ENCODE peak calls at places on chromosomes 6 and 20, in eight cellular contexts. One of them, this sample, is unnamed.

GRCh38 chr20:4774209-4774608 is 52.5 kb downstream of the PRND start:
- DNase-seq in GM12892: no peak
- DNase-seq in astrocyte of the hippocampus: no peak
- DNase-seq in stomach: no peak
- DNase-seq in NCI-H187: no peak
- DNase-seq in AG04449: no peak
- DNase-seq in T1000: no peak
- DNase-seq in neuronal stem cell: no peak
- DNase-seq in this sample: no peak

GRCh38 chr6:118565317-118565960 is 17.3 kb downstream of the PLN start:
- DNase-seq in GM12892: peak; percentile 9
- DNase-seq in astrocyte of the hippocampus: peak; percentile 42
- DNase-seq in stomach: no peak
- DNase-seq in NCI-H187: no peak
- DNase-seq in AG04449: no peak
- DNase-seq in T1000: no peak
- DNase-seq in neuronal stem cell: no peak
- DNase-seq in this sample: no peak

GRCh38 chr6:108361312-108361932 is 66.6 kb downstream of the AFG1L start:
- DNase-seq in GM12892: no peak
- DNase-seq in astrocyte of the hippocampus: no peak
- DNase-seq in stomach: no peak
- DNase-seq in NCI-H187: no peak
- DNase-seq in AG04449: no peak
- DNase-seq in T1000: no peak
- DNase-seq in neuronal stem cell: no peak
- DNase-seq in this sample: no peak

GRCh38 chr6:117477988-117478852 is 4.3 kb upstream of the DCBLD1 start:
- DNase-seq in GM12892: no peak
- DNase-seq in astrocyte of the hippocampus: peak; percentile 10
- DNase-seq in stomach: no peak
- DNase-seq in NCI-H187: no peak
- DNase-seq in AG04449: no peak
- DNase-seq in T1000: no peak
- DNase-seq in neuronal stem cell: no peak
- DNase-seq in this sample: no peak

GRCh38 chr6:117165921-117166499 is 99.3 kb upstream of the VGLL2 start:
- DNase-seq in GM12892: no peak
- DNase-seq in astrocyte of the hippocampus: no peak
- DNase-seq in stomach: no peak
- DNase-seq in NCI-H187: no peak
- DNase-seq in AG04449: no peak
- DNase-seq in T1000: no peak
- DNase-seq in neuronal stem cell: no peak
- DNase-seq in this sample: no peak

GRCh38 chr20:50921055-50921454 is 10.2 kb downstream of the ADNP start:
- DNase-seq in GM12892: no peak
- DNase-seq in astrocyte of the hippocampus: no peak
- DNase-seq in stomach: no peak
- DNase-seq in NCI-H187: no peak
- DNase-seq in AG04449: no peak
- DNase-seq in T1000: no peak
- DNase-seq in neuronal stem cell: no peak
- DNase-seq in this sample: no peak

GRCh38 chr6:63816979-63817436 is 181.4 kb downstream of the PHF3 start:
- DNase-seq in GM12892: no peak
- DNase-seq in astrocyte of the hippocampus: no peak
- DNase-seq in stomach: no peak
- DNase-seq in NCI-H187: no peak
- DNase-seq in AG04449: no peak
- DNase-seq in T1000: no peak
- DNase-seq in neuronal stem cell: no peak
- DNase-seq in this sample: no peak

GRCh38 chr6:11950109-11950508 is 62.0 kb upstream of the HIVEP1 start:
- DNase-seq in GM12892: no peak
- DNase-seq in astrocyte of the hippocampus: no peak
- DNase-seq in stomach: no peak
- DNase-seq in NCI-H187: no peak
- DNase-seq in AG04449: no peak
- DNase-seq in T1000: no peak
- DNase-seq in neuronal stem cell: no peak
- DNase-seq in this sample: no peak

GRCh38 chr6:159044899-159045727 is at the start of gene TAGAP:
- DNase-seq in GM12892: peak; percentile 49
- DNase-seq in astrocyte of the hippocampus: no peak
- DNase-seq in stomach: peak; percentile 70
- DNase-seq in NCI-H187: no peak
- DNase-seq in AG04449: no peak
- DNase-seq in T1000: no peak
- DNase-seq in neuronal stem cell: no peak
- DNase-seq in this sample: peak; percentile 86

GRCh38 chr6:145539831-145540230 is 195.5 kb downstream of the EPM2A start:
- DNase-seq in GM12892: no peak
- DNase-seq in astrocyte of the hippocampus: peak; percentile 55
- DNase-seq in stomach: no peak
- DNase-seq in NCI-H187: no peak
- DNase-seq in AG04449: no peak
- DNase-seq in T1000: no peak
- DNase-seq in neuronal stem cell: no peak
- DNase-seq in this sample: no peak

GRCh38 chr6:30770592-30770991 is 26.2 kb upstream of the IER3 start:
- DNase-seq in GM12892: no peak
- DNase-seq in astrocyte of the hippocampus: no peak
- DNase-seq in stomach: no peak
- DNase-seq in NCI-H187: no peak
- DNase-seq in AG04449: no peak
- DNase-seq in T1000: no peak
- DNase-seq in neuronal stem cell: no peak
- DNase-seq in this sample: no peak

GRCh38 chr6:117174835-117175360 is 90.5 kb upstream of the VGLL2 start:
- DNase-seq in GM12892: no peak
- DNase-seq in astrocyte of the hippocampus: no peak
- DNase-seq in stomach: no peak
- DNase-seq in NCI-H187: no peak
- DNase-seq in AG04449: no peak
- DNase-seq in T1000: no peak
- DNase-seq in neuronal stem cell: no peak
- DNase-seq in this sample: no peak

GRCh38 chr6:79453558-79454042 is 83.6 kb downstream of the LCA5 start:
- DNase-seq in GM12892: no peak
- DNase-seq in astrocyte of the hippocampus: peak; percentile 24
- DNase-seq in stomach: no peak
- DNase-seq in NCI-H187: no peak
- DNase-seq in AG04449: no peak
- DNase-seq in T1000: no peak
- DNase-seq in neuronal stem cell: no peak
- DNase-seq in this sample: no peak

GRCh38 chr6:139891471-139891870 is 517.0 kb upstream of the CITED2 start:
- DNase-seq in GM12892: no peak
- DNase-seq in astrocyte of the hippocampus: no peak
- DNase-seq in stomach: no peak
- DNase-seq in NCI-H187: no peak
- DNase-seq in AG04449: no peak
- DNase-seq in T1000: no peak
- DNase-seq in neuronal stem cell: no peak
- DNase-seq in this sample: no peak

GRCh38 chr6:33320315-33321181 is 3.0 kb upstream of the ZBTB22 start:
- DNase-seq in GM12892: no peak
- DNase-seq in astrocyte of the hippocampus: peak; percentile 82
- DNase-seq in stomach: peak; percentile 59
- DNase-seq in NCI-H187: no peak
- DNase-seq in AG04449: peak; percentile 70
- DNase-seq in T1000: peak; percentile 62
- DNase-seq in neuronal stem cell: no peak
- DNase-seq in this sample: no peak

GRCh38 chr6:1336246-1336843 is 24.4 kb downstream of the FOXQ1 start:
- DNase-seq in GM12892: no peak
- DNase-seq in astrocyte of the hippocampus: no peak
- DNase-seq in stomach: peak; percentile 76
- DNase-seq in NCI-H187: no peak
- DNase-seq in AG04449: no peak
- DNase-seq in T1000: no peak
- DNase-seq in neuronal stem cell: no peak
- DNase-seq in this sample: no peak

GRCh38 chr20:37096415-37097039 is 730 bp upstream of the RBL1 start:
- DNase-seq in GM12892: no peak
- DNase-seq in astrocyte of the hippocampus: no peak
- DNase-seq in stomach: no peak
- DNase-seq in NCI-H187: no peak
- DNase-seq in AG04449: no peak
- DNase-seq in T1000: no peak
- DNase-seq in neuronal stem cell: no peak
- DNase-seq in this sample: no peak

GRCh38 chr6:36066817-36067216 is 39.2 kb downstream of the MAPK14 start:
- DNase-seq in GM12892: no peak
- DNase-seq in astrocyte of the hippocampus: no peak
- DNase-seq in stomach: no peak
- DNase-seq in NCI-H187: no peak
- DNase-seq in AG04449: no peak
- DNase-seq in T1000: no peak
- DNase-seq in neuronal stem cell: no peak
- DNase-seq in this sample: no peak

GRCh38 chr6:125300992-125301434 is 754 bp downstream of the HDDC2 start:
- DNase-seq in GM12892: no peak
- DNase-seq in astrocyte of the hippocampus: no peak
- DNase-seq in stomach: no peak
- DNase-seq in NCI-H187: no peak
- DNase-seq in AG04449: no peak
- DNase-seq in T1000: no peak
- DNase-seq in neuronal stem cell: no peak
- DNase-seq in this sample: no peak

GRCh38 chr20:41213150-41213820 is 75.9 kb downstream of the PLCG1 start:
- DNase-seq in GM12892: no peak
- DNase-seq in astrocyte of the hippocampus: peak; percentile 60
- DNase-seq in stomach: no peak
- DNase-seq in NCI-H187: no peak
- DNase-seq in AG04449: no peak
- DNase-seq in T1000: no peak
- DNase-seq in neuronal stem cell: no peak
- DNase-seq in this sample: no peak

GRCh38 chr6:24547243-24547642 is 52.5 kb downstream of the ALDH5A1 start:
- DNase-seq in GM12892: no peak
- DNase-seq in astrocyte of the hippocampus: no peak
- DNase-seq in stomach: no peak
- DNase-seq in NCI-H187: peak; percentile 75
- DNase-seq in AG04449: no peak
- DNase-seq in T1000: no peak
- DNase-seq in neuronal stem cell: no peak
- DNase-seq in this sample: no peak

GRCh38 chr20:51800132-51800721 is 2.1 kb downstream of the SALL4 start:
- DNase-seq in GM12892: peak; percentile 63
- DNase-seq in astrocyte of the hippocampus: peak; percentile 83
- DNase-seq in stomach: peak; percentile 72
- DNase-seq in NCI-H187: no peak
- DNase-seq in AG04449: no peak
- DNase-seq in T1000: peak; percentile 33
- DNase-seq in neuronal stem cell: peak; percentile 86
- DNase-seq in this sample: peak; percentile 70

GRCh38 chr6:80531676-80532619 is 425.5 kb downstream of the BCKDHB start:
- DNase-seq in GM12892: no peak
- DNase-seq in astrocyte of the hippocampus: peak; percentile 33
- DNase-seq in stomach: no peak
- DNase-seq in NCI-H187: no peak
- DNase-seq in AG04449: no peak
- DNase-seq in T1000: no peak
- DNase-seq in neuronal stem cell: no peak
- DNase-seq in this sample: no peak

GRCh38 chr6:1039191-1039590 is 272.7 kb upstream of the FOXQ1 start:
- DNase-seq in GM12892: no peak
- DNase-seq in astrocyte of the hippocampus: no peak
- DNase-seq in stomach: peak; percentile 58
- DNase-seq in NCI-H187: no peak
- DNase-seq in AG04449: no peak
- DNase-seq in T1000: no peak
- DNase-seq in neuronal stem cell: no peak
- DNase-seq in this sample: no peak

GRCh38 chr6:75493400-75494064 is at the start of gene FILIP1:
- DNase-seq in GM12892: no peak
- DNase-seq in astrocyte of the hippocampus: peak; percentile 42
- DNase-seq in stomach: no peak
- DNase-seq in NCI-H187: no peak
- DNase-seq in AG04449: no peak
- DNase-seq in T1000: no peak
- DNase-seq in neuronal stem cell: no peak
- DNase-seq in this sample: peak; percentile 44

GRCh38 chr6:48068326-48069191 is 42.4 kb downstream of the PTCHD4 start:
- DNase-seq in GM12892: no peak
- DNase-seq in astrocyte of the hippocampus: peak; percentile 39
- DNase-seq in stomach: no peak
- DNase-seq in NCI-H187: no peak
- DNase-seq in AG04449: no peak
- DNase-seq in T1000: no peak
- DNase-seq in neuronal stem cell: no peak
- DNase-seq in this sample: no peak

GRCh38 chr20:44720994-44721784 is 6.0 kb downstream of the CCN5 start:
- DNase-seq in GM12892: no peak
- DNase-seq in astrocyte of the hippocampus: peak; percentile 75
- DNase-seq in stomach: peak; percentile 66
- DNase-seq in NCI-H187: no peak
- DNase-seq in AG04449: no peak
- DNase-seq in T1000: peak; percentile 78
- DNase-seq in neuronal stem cell: no peak
- DNase-seq in this sample: peak; percentile 76

GRCh38 chr6:150256618-150257272 is 112.1 kb upstream of the IYD start:
- DNase-seq in GM12892: no peak
- DNase-seq in astrocyte of the hippocampus: peak; percentile 66
- DNase-seq in stomach: no peak
- DNase-seq in NCI-H187: no peak
- DNase-seq in AG04449: no peak
- DNase-seq in T1000: peak; percentile 30
- DNase-seq in neuronal stem cell: no peak
- DNase-seq in this sample: no peak

GRCh38 chr20:56202493-56203077 is 45.9 kb upstream of the MC3R start:
- DNase-seq in GM12892: no peak
- DNase-seq in astrocyte of the hippocampus: peak; percentile 53
- DNase-seq in stomach: no peak
- DNase-seq in NCI-H187: peak; percentile 10
- DNase-seq in AG04449: no peak
- DNase-seq in T1000: no peak
- DNase-seq in neuronal stem cell: no peak
- DNase-seq in this sample: no peak

GRCh38 chr6:138678168-138678567 is 95.4 kb upstream of the CCDC28A start:
- DNase-seq in GM12892: no peak
- DNase-seq in astrocyte of the hippocampus: no peak
- DNase-seq in stomach: no peak
- DNase-seq in NCI-H187: no peak
- DNase-seq in AG04449: no peak
- DNase-seq in T1000: no peak
- DNase-seq in neuronal stem cell: no peak
- DNase-seq in this sample: no peak

GRCh38 chr6:167968091-167968490 is 29.4 kb upstream of the KIF25 start:
- DNase-seq in GM12892: no peak
- DNase-seq in astrocyte of the hippocampus: no peak
- DNase-seq in stomach: no peak
- DNase-seq in NCI-H187: no peak
- DNase-seq in AG04449: no peak
- DNase-seq in T1000: no peak
- DNase-seq in neuronal stem cell: no peak
- DNase-seq in this sample: no peak

GRCh38 chr6:78322068-78322845 is 545.1 kb upstream of the IRAK1BP1 start:
- DNase-seq in GM12892: no peak
- DNase-seq in astrocyte of the hippocampus: no peak
- DNase-seq in stomach: no peak
- DNase-seq in NCI-H187: no peak
- DNase-seq in AG04449: no peak
- DNase-seq in T1000: no peak
- DNase-seq in neuronal stem cell: no peak
- DNase-seq in this sample: no peak

GRCh38 chr20:54622338-54623280 is 147.2 kb downstream of the DOK5 start:
- DNase-seq in GM12892: no peak
- DNase-seq in astrocyte of the hippocampus: peak; percentile 54
- DNase-seq in stomach: peak; percentile 29
- DNase-seq in NCI-H187: no peak
- DNase-seq in AG04449: peak; percentile 23
- DNase-seq in T1000: no peak
- DNase-seq in neuronal stem cell: no peak
- DNase-seq in this sample: no peak

GRCh38 chr6:139066080-139066479 is 37.5 kb downstream of the ABRACL start:
- DNase-seq in GM12892: no peak
- DNase-seq in astrocyte of the hippocampus: no peak
- DNase-seq in stomach: no peak
- DNase-seq in NCI-H187: no peak
- DNase-seq in AG04449: no peak
- DNase-seq in T1000: no peak
- DNase-seq in neuronal stem cell: no peak
- DNase-seq in this sample: no peak